ENCODE peak calls at places on chromosome 17, in seven cellular contexts. D is fibroblast of lung, F is OCI-LY7, T is pancreas, L is right lobe of liver, V is uterus, J is GM23338. G is an unnamed sample. For H3K36me3, the result is how much of the 10 kb centered on the place peaks cover.

GRCh38 chr17:62793919-62794665 is 14.0 kb downstream of the MARCHF10 start:
- DNase-seq in D (no peak), V (no peak), L (no peak), T (no peak), F (no peak), J (no peak), G (no peak)

GRCh38 chr17:18219016-18219415 is 6.4 kb upstream of the LLGL1 start:
- DNase-seq in V (no peak), J (no peak), L (no peak), T (no peak), D (peak), F (no peak), G (peak)

GRCh38 chr17:72985882-72986720 is 106.4 kb downstream of the SLC39A11 start:
- DNase-seq in L (peak), V (peak), D (peak), J (peak), F (peak), T (peak), G (peak)

GRCh38 chr17:17921192-17922082 is 50.8 kb downstream of the TOM1L2 start:
- DNase-seq in L (no peak), J (peak), T (peak), V (peak), F (no peak), D (peak), G (no peak)

GRCh38 chr17:48488548-48489106 is 42.2 kb downstream of the HOXB1 start:
- DNase-seq in L (no peak), T (no peak), V (no peak), J (no peak), F (peak), D (no peak), G (no peak)

GRCh38 chr17:59377410-59377809 is 46.0 kb downstream of the YPEL2 start:
- DNase-seq in L (no peak), D (peak), J (no peak), V (no peak), T (no peak), F (no peak), G (no peak)

GRCh38 chr17:50916708-50917417 is 50.7 kb upstream of the TOB1 start:
- DNase-seq in L (no peak), T (no peak), D (no peak), V (no peak), F (no peak), J (no peak), G (no peak)

GRCh38 chr17:29369831-29370735 is 20.1 kb upstream of the TAOK1 start:
- DNase-seq in V (peak), J (peak), L (no peak), D (peak), T (peak), F (peak), G (peak)

GRCh38 chr17:18161226-18162094 is 22.2 kb upstream of the ALKBH5 start:
- DNase-seq in F (no peak), J (no peak), L (no peak), V (no peak), D (no peak), T (no peak), G (no peak)

GRCh38 chr17:61322316-61323014 is 77.2 kb upstream of the TBX2 start:
- DNase-seq in D (no peak), J (no peak), L (no peak), T (no peak), F (no peak), V (no peak), G (no peak)

GRCh38 chr17:13704333-13704732 is 102.6 kb upstream of the HS3ST3A1 start:
- DNase-seq in D (peak), F (no peak), T (no peak), L (no peak), J (no peak), V (no peak), G (no peak)

GRCh38 chr17:39820541-39820940 is 43.6 kb downstream of the IKZF3 start:
- DNase-seq in F (no peak), L (no peak), D (no peak), T (no peak), J (no peak), V (no peak), G (no peak)

GRCh38 chr17:28388106-28388505 is 16.6 kb downstream of the SARM1 start:
- DNase-seq in T (no peak), J (no peak), F (no peak), D (no peak), V (no peak), L (no peak), G (no peak)

GRCh38 chr17:37292429-37293139 is 83.2 kb upstream of the C17orf78 start:
- DNase-seq in D (peak), J (no peak), F (peak), T (peak), V (no peak), L (no peak), G (no peak)

GRCh38 chr17:62791235-62792121 is 16.6 kb downstream of the MARCHF10 start:
- DNase-seq in F (no peak), J (no peak), V (no peak), T (peak), D (peak), L (no peak), G (no peak)

GRCh38 chr17:42387221-42387657 is 1.0 kb downstream of the STAT3 start:
- DNase-seq in J (no peak), T (no peak), D (peak), V (peak), L (no peak), F (no peak), G (no peak)

GRCh38 chr17:82929676-82930042 is 89.8 kb upstream of the ZNF750 start:
- DNase-seq in D (no peak), T (peak), L (peak), V (peak), J (no peak), F (no peak), G (peak)

GRCh38 chr17:75540923-75541503 is 15.5 kb downstream of the LLGL2 start:
- DNase-seq in F (no peak), D (no peak), V (no peak), J (no peak), L (no peak), T (no peak), G (no peak)

GRCh38 chr17:67431210-67432015 is 54.3 kb downstream of the PITPNC1 start:
- DNase-seq in V (no peak), L (no peak), T (no peak), F (no peak), D (peak), J (no peak), G (no peak)

GRCh38 chr17:7438656-7439460 is 454 bp upstream of the FGF11 start:
- DNase-seq in L (no peak), V (no peak), D (no peak), J (no peak), F (no peak), T (no peak), G (no peak)

GRCh38 chr17:42405963-42406495 is 17.0 kb downstream of the CAVIN1 start:
- DNase-seq in L (peak), J (peak), V (peak), F (peak), T (peak), D (peak), G (peak)

GRCh38 chr17:17729620-17730249 is 48.5 kb downstream of the RAI1 start:
- DNase-seq in T (peak), D (no peak), L (no peak), J (peak), V (no peak), F (peak), G (no peak)

GRCh38 chr17:7428557-7428956 is at the start of gene SPEM3:
- DNase-seq in T (no peak), V (no peak), J (no peak), D (no peak), L (no peak), F (no peak), G (no peak)

GRCh38 chr17:27577884-27578717 is 52.9 kb upstream of the LGALS9 start:
- DNase-seq in V (peak), D (peak), L (no peak), T (peak), J (no peak), F (no peak), G (peak)

GRCh38 chr17:28533091-28533670 is 19.2 kb downstream of the UNC119 start:
- DNase-seq in V (no peak), J (no peak), T (no peak), L (no peak), F (no peak), D (no peak), G (no peak)

GRCh38 chr17:52032454-52032853 is 126.1 kb downstream of the CA10 start:
- DNase-seq in T (no peak), D (no peak), F (no peak), V (no peak), L (no peak), J (no peak), G (no peak)

GRCh38 chr17:79843475-79843916 is 4.3 kb upstream of the CBX4 start:
- DNase-seq in L (no peak), F (no peak), V (no peak), T (peak), J (no peak), D (no peak), G (no peak)

GRCh38 chr17:76888661-76889060 is 20.5 kb downstream of the MGAT5B start:
- DNase-seq in D (no peak), T (no peak), L (no peak), J (peak), F (no peak), V (no peak), G (no peak)

GRCh38 chr17:30970757-30971567 is at the start of gene RNF135:
- DNase-seq in F (no peak), D (peak), J (peak), T (peak), V (peak), L (peak), G (peak)

GRCh38 chr17:29579866-29580771 is 9.3 kb downstream of the GIT1 start:
- DNase-seq in T (peak), D (peak), V (peak), L (peak), J (peak), F (peak), G (peak)

GRCh38 chr17:75365009-75365930 is 40.2 kb downstream of the GRB2 start:
- DNase-seq in L (no peak), F (peak), J (no peak), V (no peak), T (no peak), D (no peak), G (no peak)

GRCh38 chr17:57888311-57889216 is 38.7 kb upstream of the MRPS23 start:
- DNase-seq in F (no peak), L (no peak), V (no peak), J (no peak), D (no peak), T (no peak), G (no peak)

GRCh38 chr17:57892146-57892819 is 42.4 kb upstream of the MRPS23 start:
- DNase-seq in T (peak), D (peak), L (peak), J (peak), V (peak), F (peak), G (peak)

GRCh38 chr17:57889252-57889651 is 39.4 kb upstream of the MRPS23 start:
- DNase-seq in V (no peak), L (no peak), T (no peak), D (no peak), F (no peak), J (no peak), G (no peak)

GRCh38 chr17:57890857-57891232 is 41.0 kb upstream of the MRPS23 start:
- DNase-seq in V (no peak), L (no peak), J (no peak), D (no peak), F (no peak), T (no peak), G (peak)

GRCh38 chr17:57889892-57890856 is 40.3 kb upstream of the MRPS23 start:
- DNase-seq in F (no peak), T (peak), L (no peak), V (peak), D (peak), J (no peak), G (peak)
- H3K27ac ChIP-seq in F (no peak), T (peak), L (no peak), V (peak), D (peak), J (no peak), G (peak)

DNA sequence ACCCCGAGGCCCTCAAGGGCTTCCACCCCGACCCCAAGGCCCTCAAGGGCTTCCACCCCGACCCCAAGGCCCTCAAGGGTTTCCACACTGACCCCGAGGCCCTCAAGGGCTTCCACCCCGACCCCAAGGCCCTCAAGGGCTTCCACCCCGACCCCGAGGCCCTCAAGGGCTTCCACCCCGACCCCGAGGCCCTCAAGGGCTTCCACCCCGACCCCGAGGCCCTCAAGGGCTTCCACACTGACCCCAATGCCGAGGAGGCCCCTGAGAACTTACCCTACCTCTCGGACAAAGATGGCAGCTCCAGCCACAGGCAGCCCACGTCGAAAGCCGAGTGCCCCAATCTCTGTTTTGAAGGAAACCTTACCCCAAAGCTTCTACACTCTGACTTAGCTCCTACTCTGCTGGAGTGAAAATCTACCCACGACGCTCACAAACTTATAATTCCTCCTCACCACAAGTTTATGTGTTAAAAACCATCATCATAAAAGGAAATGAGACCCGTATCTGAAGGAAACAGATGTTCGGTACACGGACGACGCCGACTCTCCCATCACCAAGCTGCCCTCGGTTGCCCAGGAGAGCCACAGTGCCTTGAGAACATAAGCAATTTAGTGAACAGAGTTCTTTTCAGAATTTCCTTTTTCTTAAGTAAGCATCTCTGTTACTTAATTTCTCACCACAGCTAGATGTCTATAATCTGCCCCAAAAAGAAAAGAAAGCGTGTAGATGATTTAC is 61.3 kb upstream of the RPH3AL start:
- DNase-seq in V (no peak), T (no peak), J (no peak), D (no peak), F (no peak), L (no peak), G (no peak)
- H3K36me3 ChIP-seq in V (under half), T (under half), J (under half), D (under half), F (under half), L (under half), G (under half)

DNA sequence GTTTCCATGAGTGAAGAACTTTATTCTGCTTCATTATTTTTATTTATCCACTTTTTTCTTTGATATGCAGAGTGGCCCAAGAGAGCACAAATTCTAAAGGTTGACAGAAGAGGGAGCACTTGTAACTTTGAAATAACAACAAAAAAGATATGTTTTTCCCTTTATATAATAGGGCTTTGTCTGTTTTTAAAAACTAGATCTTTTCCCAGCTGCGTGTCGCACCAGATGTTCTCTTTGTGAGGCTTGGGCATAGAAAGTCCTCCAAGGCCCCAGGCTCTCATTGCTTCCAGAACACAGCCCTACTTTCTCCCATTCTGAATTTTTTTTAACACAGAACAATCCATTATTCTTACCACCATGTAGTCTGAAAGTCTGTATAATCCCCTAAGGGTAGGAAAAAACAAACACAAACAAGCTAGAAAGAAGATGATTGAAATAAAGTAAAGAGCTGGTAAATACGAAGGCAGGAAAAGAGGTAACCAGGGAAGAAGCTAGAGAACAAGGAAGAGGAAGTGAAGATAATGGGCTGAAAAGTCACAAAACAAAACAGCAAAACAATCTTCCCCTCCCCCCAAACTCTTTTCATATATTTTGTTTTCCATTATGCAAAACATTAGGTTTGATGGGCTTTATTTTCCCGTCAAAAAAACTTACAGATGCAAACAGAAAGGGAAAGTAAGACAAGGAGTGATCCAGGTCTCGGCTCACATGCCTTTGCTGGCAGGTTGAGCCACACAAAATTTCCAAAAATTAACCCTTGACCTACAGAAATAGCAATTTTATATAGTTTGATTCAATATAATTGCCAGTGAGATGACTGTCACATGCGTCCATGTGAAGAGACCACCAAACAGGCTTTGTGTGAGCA is 160.3 kb downstream of the ABCA8 start:
- DNase-seq in F (peak), J (peak), D (peak), T (no peak), L (no peak), V (no peak), G (no peak)
- H3K27ac ChIP-seq in F (no peak), J (no peak), D (peak), T (no peak), L (peak), V (peak), G (peak)

GRCh38 chr17:66178642-66179041 is 13.3 kb downstream of the CEP112 start:
- DNase-seq in V (no peak), T (no peak), F (no peak), D (no peak), J (no peak), L (no peak), G (no peak)
- H3K36me3 ChIP-seq in V (under half), T (under half), F (under half), D (under half), J (under half), L (under half), G (under half)

GRCh38 chr17:4208228-4208627 is 55.6 kb downstream of the ANKFY1 start:
- DNase-seq in D (no peak), J (no peak), F (no peak), T (no peak), V (no peak), L (no peak), G (no peak)
- H3K27ac ChIP-seq in D (no peak), J (peak), F (no peak), T (no peak), V (peak), L (no peak), G (peak)

DNA sequence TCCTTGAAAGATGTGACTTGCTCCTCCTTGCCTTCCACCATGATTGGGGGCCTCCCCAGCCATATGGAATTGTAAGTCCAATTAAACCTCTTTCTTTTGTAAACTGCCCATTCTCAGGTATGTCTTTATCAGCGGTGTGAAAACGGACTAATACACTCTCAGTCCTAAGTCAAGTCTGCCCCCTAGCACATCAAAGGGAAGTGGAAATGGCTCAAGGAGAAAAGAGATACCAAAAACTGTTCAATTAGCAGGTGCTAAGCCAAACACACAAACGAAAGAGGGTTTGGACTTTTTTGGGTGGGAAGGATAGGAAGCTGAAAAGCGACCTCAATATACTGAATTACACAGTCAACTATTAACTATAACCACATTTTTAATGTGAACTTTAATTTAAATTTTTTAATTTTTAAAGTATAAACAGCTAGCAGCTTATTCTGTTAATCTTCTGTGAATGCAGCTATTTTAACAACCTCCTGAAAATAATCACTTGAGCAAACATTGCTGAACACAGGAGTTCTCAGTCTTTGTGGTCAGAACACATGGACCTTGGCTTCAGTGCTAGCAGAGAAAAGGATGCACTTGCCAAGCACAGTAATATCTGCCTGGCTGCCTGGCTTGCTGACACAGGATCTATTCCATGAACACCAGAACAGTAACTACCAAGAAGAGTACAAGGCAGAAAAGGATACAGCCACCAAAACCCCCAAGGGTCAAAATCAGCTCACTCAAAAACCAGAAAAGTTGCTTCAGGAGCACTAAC is 10.9 kb downstream of the ZNF18 start:
- DNase-seq in D (no peak), V (no peak), L (no peak), J (no peak), T (no peak), F (no peak), G (peak)
- H3K36me3 ChIP-seq in D (under half), V (under half), L (under half), J (under half), T (under half), F (under half), G (under half)

G was measured in psoas muscle.